ENCODE peak calls at places on chromosomes 13 and 19, in five cellular contexts. A is IMR-90, W is endodermal cell, M is left ventricle myocardium inferior, H is adrenal gland. U is an unnamed sample.

GRCh38 chr13:104694397-104694796 is 1628.2 kb upstream of the SLC10A2 start:
- DNase-seq in W (no peak), M (no peak), A (no peak), H (no peak), U (no peak)

GRCh38 chr13:27965740-27966640 is 3.1 kb downstream of the CDX2 start:
- DNase-seq in A (no peak), M (no peak), H (no peak), W (peak), U (no peak)

GRCh38 chr13:50991624-50992610 is 82.3 kb downstream of the RNASEH2B start:
- DNase-seq in H (no peak), M (no peak), W (no peak), A (no peak), U (no peak)

GRCh38 chr19:8004723-8005513 is 523 bp downstream of the ELAVL1 start:
- DNase-seq in H (no peak), W (no peak), M (no peak), A (peak), U (peak)

GRCh38 chr19:18955042-18955441 is 14.0 kb upstream of the HOMER3 start:
- DNase-seq in A (no peak), W (no peak), M (no peak), H (no peak), U (no peak)

GRCh38 chr13:73835138-73835721 is 299.0 kb downstream of the KLF12 start:
- DNase-seq in A (peak), H (no peak), W (no peak), M (no peak), U (peak)

GRCh38 chr19:1269478-1270167 is 491 bp downstream of the CIRBP start:
- DNase-seq in M (peak), A (peak), W (peak), H (peak), U (peak)

GRCh38 chr19:13920940-13921744 is 15.1 kb downstream of the CC2D1A start:
- DNase-seq in M (no peak), A (peak), H (peak), W (peak), U (peak)

GRCh38 chr13:101514695-101515275 is 62.3 kb downstream of the ITGBL1 start:
- DNase-seq in A (peak), W (peak), M (no peak), H (peak), U (peak)

GRCh38 chr13:34469212-34469983 is 472.7 kb upstream of the NBEA start:
- DNase-seq in A (no peak), M (no peak), H (no peak), W (no peak), U (peak)

GRCh38 chr13:43936630-43937029 is 56.9 kb downstream of the LACC1 start:
- DNase-seq in A (no peak), H (no peak), W (no peak), M (no peak), U (no peak)

GRCh38 chr13:104318121-104318520 is 1251.9 kb upstream of the SLC10A2 start:
- DNase-seq in M (no peak), H (no peak), W (no peak), A (peak), U (peak)

GRCh38 chr13:112333756-112334543 is 42.2 kb upstream of the SPACA7 start:
- DNase-seq in A (no peak), M (no peak), W (no peak), H (peak), U (no peak)

GRCh38 chr19:38032151-38032550 is 125.1 kb downstream of the SIPA1L3 start:
- DNase-seq in H (no peak), M (no peak), W (no peak), A (peak), U (peak)

GRCh38 chr13:43200736-43201135 is 177.3 kb downstream of the DNAJC15 start:
- DNase-seq in M (no peak), W (no peak), H (no peak), A (no peak), U (no peak)

GRCh38 chr13:104442541-104442940 is 1376.3 kb upstream of the SLC10A2 start:
- DNase-seq in W (no peak), M (no peak), H (no peak), A (no peak), U (no peak)

GRCh38 chr13:34405410-34405809 is 536.7 kb upstream of the NBEA start:
- DNase-seq in A (no peak), M (no peak), W (no peak), H (no peak), U (no peak)

GRCh38 chr19:7969560-7969949 is 26.1 kb upstream of the TIMM44 start:
- DNase-seq in W (no peak), H (no peak), A (no peak), M (no peak), U (no peak)

GRCh38 chr19:7624810-7625209 is 4.5 kb downstream of the XAB2 start:
- DNase-seq in M (no peak), W (no peak), H (no peak), A (no peak), U (no peak)

GRCh38 chr19:1069009-1069779 is 2.2 kb downstream of the ARHGAP45 start:
- DNase-seq in A (no peak), H (peak), M (peak), W (no peak), U (no peak)

GRCh38 chr19:55623130-55623868 is 1.1 kb downstream of the ZNF784 start:
- DNase-seq in A (no peak), W (no peak), H (no peak), M (no peak), U (no peak)

GRCh38 chr19:35847911-35848310 is 4.4 kb downstream of the NPHS1 start:
- DNase-seq in H (no peak), M (no peak), W (no peak), A (no peak), U (no peak)

GRCh38 chr19:6062961-6063575 is 47.2 kb downstream of the RFX2 start:
- DNase-seq in W (peak), H (peak), A (no peak), M (no peak), U (no peak)

GRCh38 chr19:12772323-12772722 is 3.0 kb downstream of the HOOK2 start:
- DNase-seq in M (peak), H (no peak), A (no peak), W (no peak), U (no peak)

GRCh38 chr19:58477130-58477529 is 978 bp downstream of the ZNF446 start:
- DNase-seq in A (no peak), M (no peak), W (no peak), H (no peak), U (no peak)

GRCh38 chr19:39645800-39646411 is 9.8 kb upstream of the LGALS16 start:
- DNase-seq in H (no peak), W (peak), A (peak), M (no peak), U (peak)

GRCh38 chr13:40313269-40314200 is 352.9 kb downstream of the FOXO1 start:
- DNase-seq in M (no peak), W (no peak), A (no peak), H (no peak), U (peak)

GRCh38 chr19:36574762-36575161 is 1.7 kb upstream of the ZNF529 start:
- DNase-seq in A (no peak), H (no peak), M (no peak), W (no peak), U (no peak)

GRCh38 chr19:35973487-35973886 is 21.5 kb upstream of the SDHAF1 start:
- DNase-seq in H (no peak), W (no peak), M (no peak), A (no peak), U (no peak)

GRCh38 chr19:39430675-39431593 is 4.8 kb downstream of the RPS16 start:
- DNase-seq in A (peak), H (no peak), M (no peak), W (peak), U (peak)

GRCh38 chr19:48841047-48841446 is 4.8 kb upstream of the HSD17B14 start:
- DNase-seq in H (no peak), M (no peak), A (no peak), W (no peak), U (no peak)

GRCh38 chr19:11164879-11165406 is 9.4 kb upstream of the SPC24 start:
- DNase-seq in W (no peak), H (peak), M (peak), A (peak), U (peak)

DNA sequence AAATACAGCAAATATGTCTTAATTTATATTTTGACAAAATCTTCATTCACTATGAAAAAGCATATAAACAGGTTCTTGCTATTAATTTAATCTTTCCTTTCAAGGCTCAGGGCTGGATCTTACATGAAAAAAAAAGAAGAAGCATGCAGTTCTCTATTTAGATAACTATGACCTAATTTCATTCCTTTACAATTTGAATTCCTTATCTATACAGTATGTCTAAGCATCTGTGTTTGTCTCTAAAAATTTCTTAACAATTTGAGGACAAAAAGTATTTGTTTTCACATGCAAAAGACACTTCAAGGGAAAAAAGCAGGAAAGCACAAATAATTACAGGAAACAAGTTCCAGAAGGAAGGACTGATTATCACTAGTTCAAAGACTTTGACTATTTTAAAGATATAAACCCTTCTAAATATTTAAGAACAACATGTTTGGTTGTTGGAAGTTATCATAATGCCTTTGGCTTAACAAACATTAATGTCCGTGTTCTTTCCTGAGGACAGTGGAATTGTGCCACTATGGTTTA is 157.5 kb downstream of the TBC1D4 start:
- DNase-seq in M (no peak), W (no peak), H (no peak), A (peak), U (peak)
- H3K4me3 ChIP-seq in M (no peak), W (no peak), H (no peak), A (no peak), U (no peak)

GRCh38 chr13:21884965-21885567 is 214.2 kb downstream of the FGF9 start:
- DNase-seq in W (no peak), H (no peak), M (no peak), A (no peak), U (no peak)
- H3K4me3 ChIP-seq in W (no peak), H (no peak), M (no peak), A (no peak), U (no peak)

GRCh38 chr13:36131215-36131930 is at the start of gene DCLK1:
- DNase-seq in A (no peak), H (no peak), M (peak), W (peak), U (peak)
- H3K4me3 ChIP-seq in A (peak), H (no peak), M (peak), W (peak), U (peak)

GRCh38 chr13:106212436-106213010 is 322.9 kb downstream of the EFNB2 start:
- DNase-seq in A (no peak), W (no peak), M (no peak), H (no peak), U (no peak)
- H3K4me3 ChIP-seq in A (no peak), W (no peak), M (no peak), H (no peak), U (no peak)

GRCh38 chr19:4911314-4911713 is 2.0 kb downstream of the UHRF1 start:
- DNase-seq in M (no peak), A (peak), H (no peak), W (no peak), U (no peak)

GRCh38 chr19:4913996-4914735 is 4.9 kb downstream of the UHRF1 start:
- DNase-seq in W (no peak), H (no peak), M (no peak), A (peak), U (no peak)

GRCh38 chr19:4911786-4912672 is 2.7 kb downstream of the UHRF1 start:
- DNase-seq in W (peak), M (peak), A (peak), H (peak), U (peak)

GRCh38 chr19:4916292-4917082 is 7.2 kb downstream of the UHRF1 start:
- DNase-seq in W (no peak), M (no peak), H (no peak), A (no peak), U (no peak)

GRCh38 chr19:4914736-4915501 is 5.6 kb downstream of the UHRF1 start:
- DNase-seq in H (no peak), A (peak), M (no peak), W (no peak), U (peak)
- H3K4me3 ChIP-seq in H (no peak), A (no peak), M (no peak), W (no peak), U (no peak)

GRCh38 chr13:113732176-113732960 is 26.7 kb upstream of the TMEM255B start:
- DNase-seq in W (no peak), H (no peak), A (no peak), M (no peak), U (no peak)
- H3K4me3 ChIP-seq in W (no peak), H (no peak), A (no peak), M (no peak), U (no peak)

GRCh38 chr13:110403721-110404120 is 96.6 kb downstream of the COL4A2 start:
- DNase-seq in M (no peak), H (no peak), A (peak), W (no peak), U (no peak)

GRCh38 chr13:110407021-110407420 is 99.9 kb downstream of the COL4A2 start:
- DNase-seq in A (no peak), M (no peak), W (no peak), H (no peak), U (no peak)

GRCh38 chr13:110407531-110407930 is 100.4 kb downstream of the COL4A2 start:
- DNase-seq in A (no peak), W (no peak), M (no peak), H (no peak), U (no peak)

GRCh38 chr13:110404321-110404720 is 97.2 kb downstream of the COL4A2 start:
- DNase-seq in A (no peak), W (no peak), H (no peak), M (no peak), U (no peak)

GRCh38 chr13:110405597-110406450 is 98.7 kb downstream of the COL4A2 start:
- DNase-seq in A (peak), W (no peak), H (no peak), M (no peak), U (peak)
- H3K4me3 ChIP-seq in A (no peak), W (no peak), H (no peak), M (no peak), U (no peak)

DNA sequence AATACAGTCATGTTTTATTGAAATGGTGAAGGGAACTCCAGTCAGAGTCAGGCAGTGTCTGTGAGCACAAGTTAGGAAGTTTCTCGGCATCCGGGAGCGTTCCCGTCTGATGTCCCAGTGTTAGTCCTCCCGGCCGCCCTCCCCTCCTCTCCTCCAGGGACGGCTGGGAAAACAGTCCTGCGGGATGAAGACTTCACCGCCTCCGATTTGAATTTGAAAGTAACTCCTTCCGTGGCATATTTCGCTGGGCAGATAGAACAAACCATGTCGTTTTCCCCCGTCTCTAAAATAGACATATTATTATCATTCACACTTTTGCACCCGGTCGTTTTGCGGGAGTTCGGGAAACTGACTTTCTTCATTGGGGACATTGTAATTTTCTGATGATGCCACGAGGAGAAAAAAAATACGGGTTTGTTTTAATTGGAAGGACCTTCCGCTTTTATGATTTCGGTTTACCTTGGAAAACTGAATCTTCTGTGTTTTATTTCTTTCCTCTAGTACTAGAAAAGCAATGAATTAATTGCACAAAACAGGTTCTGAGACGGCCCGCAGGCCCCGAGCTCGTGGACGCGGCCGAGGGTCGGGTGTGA is 76.6 kb downstream of the ZIC5 start:
- DNase-seq in W (peak), M (no peak), A (no peak), H (no peak), U (peak)
- H3K4me3 ChIP-seq in W (peak), M (peak), A (no peak), H (no peak), U (peak)

U was measured in cardiac fibroblast.